ENCODE peak calls at places on chromosomes 1 and 21, in six cellular contexts. V, I, W, T, F and K are unnamed samples.

GRCh38 chr1:220789532-220790147 is 2.9 kb downstream of the MTARC1 start:
- DNase-seq in V (no peak), T (no peak), F (no peak), W (no peak), I (no peak), K (no peak)

GRCh38 chr1:247431643-247432042 is 15.7 kb downstream of the NLRP3 start:
- DNase-seq in T (no peak), V (no peak), I (no peak), W (no peak), F (no peak), K (no peak)

GRCh38 chr1:55217226-55217996 is 2.2 kb upstream of the USP24 start:
- DNase-seq in W (peak), V (no peak), I (no peak), T (no peak), F (no peak), K (no peak)

GRCh38 chr1:247077768-247078314 is 770 bp downstream of the ZNF670 start:
- DNase-seq in T (peak), W (no peak), V (peak), I (no peak), F (no peak), K (no peak)

GRCh38 chr1:30904962-30905335 is 3.6 kb downstream of the SDC3 start:
- DNase-seq in F (no peak), V (no peak), T (no peak), W (no peak), I (no peak), K (no peak)

GRCh38 chr1:160738266-160738665 is 781 bp upstream of the SLAMF7 start:
- DNase-seq in T (no peak), V (no peak), I (no peak), W (no peak), F (no peak), K (no peak)

GRCh38 chr1:91891969-91892368 is 6.0 kb upstream of the TGFBR3 start:
- DNase-seq in T (no peak), F (no peak), V (peak), W (no peak), I (no peak), K (no peak)

GRCh38 chr1:41496080-41497055 is 11.9 kb upstream of the EDN2 start:
- DNase-seq in I (peak), W (peak), F (peak), V (peak), T (peak), K (no peak)

GRCh38 chr1:20702416-20702815 is 15.4 kb downstream of the KIF17 start:
- DNase-seq in T (no peak), W (no peak), V (no peak), F (no peak), I (no peak), K (no peak)

GRCh38 chr1:32770221-32770731 is 46.9 kb downstream of the YARS1 start:
- DNase-seq in I (no peak), V (no peak), F (no peak), T (no peak), W (no peak), K (no peak)

GRCh38 chr1:31181515-31182343 is 58.0 kb downstream of the NKAIN1 start:
- DNase-seq in I (no peak), W (no peak), F (no peak), V (peak), T (no peak), K (no peak)

GRCh38 chr1:241641748-241642592 is 1.8 kb upstream of the CHML start:
- DNase-seq in F (no peak), I (no peak), V (no peak), T (no peak), W (no peak), K (no peak)

GRCh38 chr1:226656601-226657277 is 82.3 kb downstream of the ITPKB start:
- DNase-seq in T (peak), V (no peak), F (peak), I (no peak), W (peak), K (peak)

GRCh38 chr1:67682659-67683197 is 2.3 kb upstream of the GADD45A start:
- DNase-seq in T (no peak), V (no peak), I (no peak), W (no peak), F (peak), K (peak)

GRCh38 chr21:32155226-32155625 is 123.6 kb downstream of the MIS18A start:
- DNase-seq in W (no peak), V (no peak), I (no peak), F (no peak), T (no peak), K (no peak)

GRCh38 chr1:76074321-76075187 is at the start of gene ST6GALNAC3:
- DNase-seq in I (peak), W (peak), V (peak), F (peak), T (peak), K (no peak)

GRCh38 chr1:16372535-16373340 is 5.7 kb downstream of the SZRD1 start:
- DNase-seq in V (no peak), F (no peak), W (no peak), T (no peak), I (no peak), K (no peak)

GRCh38 chr1:205670611-205671430 is 9.5 kb downstream of the SLC45A3 start:
- DNase-seq in W (no peak), V (no peak), F (no peak), I (no peak), T (no peak), K (no peak)

GRCh38 chr1:12294076-12294475 is 64.2 kb downstream of the VPS13D start:
- DNase-seq in F (no peak), V (no peak), I (no peak), T (no peak), W (no peak), K (no peak)

GRCh38 chr1:246043556-246043955 is 463.5 kb downstream of the SMYD3 start:
- DNase-seq in W (peak), F (no peak), T (peak), V (no peak), I (no peak), K (no peak)

GRCh38 chr1:230268371-230269170 is 157.6 kb downstream of the PGBD5 start:
- DNase-seq in T (peak), F (peak), V (peak), I (no peak), W (peak), K (peak)

GRCh38 chr21:26117324-26117971 is 53.1 kb downstream of the APP start:
- DNase-seq in F (no peak), W (peak), I (no peak), V (peak), T (no peak), K (no peak)

GRCh38 chr1:87044840-87045239 is 130.4 kb downstream of the HS2ST1 start:
- DNase-seq in F (no peak), I (no peak), T (no peak), W (no peak), V (peak), K (no peak)

GRCh38 chr1:173554541-173555250 is 48.2 kb downstream of the SLC9C2 start:
- DNase-seq in W (no peak), V (no peak), F (no peak), I (no peak), T (no peak), K (no peak)

GRCh38 chr1:59443355-59443754 is 146.5 kb downstream of the FGGY start:
- DNase-seq in W (no peak), F (no peak), T (no peak), I (no peak), V (no peak), K (no peak)

GRCh38 chr1:27521336-27522147 is 31.6 kb upstream of the WASF2 start:
- DNase-seq in F (no peak), W (peak), I (no peak), T (peak), V (no peak), K (no peak)

GRCh38 chr1:172946814-172947507 is 103.8 kb downstream of the TNFSF18 start:
- DNase-seq in V (no peak), I (no peak), F (no peak), W (no peak), T (no peak), K (no peak)

GRCh38 chr1:46528297-46528955 is 23.0 kb downstream of the KNCN start:
- DNase-seq in F (no peak), T (peak), V (no peak), W (no peak), I (no peak), K (no peak)

GRCh38 chr1:205925730-205926129 is 17.5 kb downstream of the SLC26A9 start:
- DNase-seq in W (no peak), I (no peak), T (no peak), V (no peak), F (peak), K (peak)

GRCh38 chr1:68479501-68479900 is 17.4 kb downstream of the DEPDC1 start:
- DNase-seq in T (no peak), I (no peak), F (no peak), W (no peak), V (no peak), K (no peak)

GRCh38 chr21:27306821-27307746 is 340.2 kb upstream of the ADAMTS5 start:
- DNase-seq in T (no peak), W (no peak), I (no peak), F (peak), V (no peak), K (no peak)

GRCh38 chr1:201697174-201697573 is 131.8 kb upstream of the IPO9 start:
- DNase-seq in V (no peak), T (peak), I (no peak), F (no peak), W (no peak), K (no peak)

GRCh38 chr21:32215306-32215685 is 63.6 kb downstream of the MIS18A start:
- DNase-seq in F (no peak), I (no peak), W (no peak), T (no peak), V (no peak), K (no peak)

GRCh38 chr1:217076902-217077301 is 353.7 kb upstream of the ESRRG start:
- DNase-seq in I (no peak), T (no peak), V (no peak), W (no peak), F (no peak), K (no peak)

GRCh38 chr1:224529844-224530243 is 86.3 kb upstream of the CNIH3 start:
- DNase-seq in V (no peak), W (no peak), F (no peak), T (no peak), I (no peak), K (no peak)

GRCh38 chr1:207959141-207959825 is 48.4 kb upstream of the CD34 start:
- DNase-seq in T (no peak), W (no peak), F (peak), I (peak), V (no peak), K (peak)